ENCODE peak calls at places on chromosomes 5 and 9, in four cellular contexts. M is brain microvascular endothelial cell, G is aorta, H is Karpas-422. J is an unnamed sample.

GRCh38 chr5:15752886-15753285 is 252.9 kb downstream of the FBXL7 start:
- DNase-seq in M (peak; percentile 61), G (peak; percentile 51), H (no peak), J (no peak)

GRCh38 chr5:34740306-34740891 is 84.3 kb downstream of the RAI14 start:
- DNase-seq in M (no peak), G (peak; percentile 58), H (no peak), J (no peak)

GRCh38 chr9:136840877-136841645 is 1.2 kb upstream of the AJM1 start:
- DNase-seq in M (no peak), G (no peak), H (peak; percentile 67), J (no peak)

GRCh38 chr9:74497750-74498615 is 848 bp downstream of the RORB start:
- DNase-seq in M (no peak), G (peak; percentile 49), H (no peak), J (peak; percentile 16)

GRCh38 chr9:92650296-92650695 is 19.6 kb downstream of the IPPK start:
- DNase-seq in M (no peak), G (no peak), H (no peak), J (no peak)

GRCh38 chr9:90013778-90014177 is 409.0 kb downstream of the GADD45G start:
- DNase-seq in M (no peak), G (no peak), H (no peak), J (no peak)

GRCh38 chr5:180915924-180916323 is 17.0 kb downstream of the BTNL8 start:
- DNase-seq in M (no peak), G (no peak), H (no peak), J (no peak)

GRCh38 chr9:97307091-97307490 is 368 bp upstream of the CCDC180 start:
- DNase-seq in M (peak; percentile 83), G (peak; percentile 83), H (no peak), J (peak; percentile 58)

GRCh38 chr5:172762214-172763119 is 8.5 kb downstream of the DUSP1 start:
- DNase-seq in M (no peak), G (no peak), H (no peak), J (no peak)

GRCh38 chr5:15344954-15345353 is 155.0 kb upstream of the FBXL7 start:
- DNase-seq in M (no peak), G (no peak), H (no peak), J (no peak)

GRCh38 chr5:125198270-125198974 is 452.0 kb upstream of the ZNF608 start:
- DNase-seq in M (peak; percentile 91), G (peak; percentile 68), H (no peak), J (peak; percentile 15)

GRCh38 chr5:6080930-6081726 is 297.2 kb downstream of the MED10 start:
- DNase-seq in M (no peak), G (no peak), H (no peak), J (no peak)

GRCh38 chr9:86093788-86094555 is 5.4 kb downstream of the GOLM1 start:
- DNase-seq in M (peak; percentile 49), G (no peak), H (no peak), J (no peak)

GRCh38 chr5:1492757-1493156 is 31.0 kb downstream of the LPCAT1 start:
- DNase-seq in M (no peak), G (no peak), H (no peak), J (peak; percentile 63)

GRCh38 chr9:129278391-129279237 is 100.6 kb upstream of the IER5L start:
- DNase-seq in M (peak; percentile 62), G (peak; percentile 31), H (no peak), J (no peak)

GRCh38 chr9:78786794-78787193 is 489.9 kb downstream of the PSAT1 start:
- DNase-seq in M (peak; percentile 64), G (no peak), H (no peak), J (no peak)

GRCh38 chr9:87431831-87432230 is 65.8 kb upstream of the DAPK1 start:
- DNase-seq in M (no peak), G (no peak), H (no peak), J (no peak)

GRCh38 chr9:127580879-127581278 is 31.2 kb upstream of the STXBP1 start:
- DNase-seq in M (no peak), G (no peak), H (no peak), J (no peak)

GRCh38 chr5:159768243-159768642 is 148.0 kb upstream of the ADRA1B start:
- DNase-seq in M (no peak), G (no peak), H (no peak), J (no peak)

GRCh38 chr5:124236366-124237231 is 509.8 kb downstream of the ZNF608 start:
- DNase-seq in M (no peak), G (no peak), H (no peak), J (no peak)

GRCh38 chr5:1874348-1874747 is 8.4 kb downstream of the IRX4 start:
- DNase-seq in M (no peak), G (no peak), H (peak; percentile 55), J (no peak)

GRCh38 chr5:33890633-33891032 is 1.2 kb downstream of the ADAMTS12 start:
- DNase-seq in M (peak; percentile 47), G (no peak), H (no peak), J (peak; percentile 46)

GRCh38 chr5:50807661-50808060 is 141.2 kb downstream of the PARP8 start:
- DNase-seq in M (peak; percentile 22), G (no peak), H (no peak), J (no peak)

GRCh38 chr9:134475051-134475790 is 149.0 kb downstream of the RXRA start:
- DNase-seq in M (peak; percentile 64), G (peak; percentile 89), H (no peak), J (no peak)

GRCh38 chr5:94670726-94671125 is 52.3 kb downstream of the SLF1 start:
- DNase-seq in M (no peak), G (no peak), H (no peak), J (no peak)

GRCh38 chr5:67620386-67621039 is 423.9 kb upstream of the CD180 start:
- DNase-seq in M (no peak), G (no peak), H (no peak), J (no peak)

DNA sequence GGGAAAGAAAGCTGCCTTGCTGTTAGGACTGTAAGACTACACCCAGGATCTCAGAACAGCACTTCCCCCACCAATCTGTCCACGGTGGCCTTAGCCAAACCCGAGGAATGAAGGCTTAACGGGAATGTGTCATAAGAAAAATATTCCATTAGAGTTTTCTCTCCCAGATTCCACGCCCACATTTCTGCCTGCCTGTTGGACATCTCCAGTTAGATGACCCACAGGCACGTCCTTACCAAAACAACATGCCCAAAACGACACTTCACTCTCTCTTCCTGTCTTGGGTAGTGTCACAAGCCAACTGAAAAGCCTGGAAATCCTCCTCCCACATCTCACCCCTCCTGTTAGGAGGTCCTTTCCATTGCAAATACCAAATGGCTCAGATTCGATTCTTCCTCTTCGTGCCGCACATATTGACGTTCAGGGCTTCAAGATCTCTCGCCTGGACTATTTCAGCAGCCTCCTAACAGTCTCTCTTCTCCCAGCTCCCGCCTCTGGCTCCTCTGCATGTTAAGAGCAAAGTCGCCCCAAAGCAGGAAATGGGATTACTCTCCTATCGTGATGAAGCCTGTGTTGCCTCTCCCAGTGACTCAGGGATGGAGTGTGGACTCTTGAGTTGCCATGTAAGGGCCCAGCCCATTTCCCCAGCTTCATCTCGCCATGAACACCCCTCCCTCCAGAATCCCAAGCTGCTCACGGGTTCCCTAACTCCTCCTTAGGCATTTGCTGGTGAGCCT is 159.3 kb downstream of the NR3C1 start:
- DNase-seq in M (peak; percentile 97), G (peak; percentile 85), H (no peak), J (no peak)
- H3K4me3 ChIP-seq in M (peak overlapping the region; percentile 34), G (no peak overlapping the region), H (no peak overlapping the region), J (no peak overlapping the region)

GRCh38 chr5:100590867-100591266 is 55.7 kb downstream of the FAM174A start:
- DNase-seq in M (no peak), G (no peak), H (no peak), J (no peak)

GRCh38 chr5:100600289-100600994 is 65.3 kb downstream of the FAM174A start:
- DNase-seq in M (no peak), G (no peak), H (no peak), J (no peak)

GRCh38 chr5:100595152-100595811 is 60.1 kb downstream of the FAM174A start:
- DNase-seq in M (peak; percentile 97), G (peak; percentile 68), H (no peak), J (peak; percentile 3)

GRCh38 chr5:100595812-100596173 is 60.6 kb downstream of the FAM174A start:
- DNase-seq in M (no peak), G (no peak), H (no peak), J (no peak)
- H3K4me3 ChIP-seq in M (peak overlapping the region; percentile 20), G (no peak overlapping the region), H (no peak overlapping the region), J (no peak overlapping the region)

GRCh38 chr9:37910271-37910670 is 6.3 kb upstream of the SLC25A51 start:
- DNase-seq in M (no peak), G (no peak), H (no peak), J (no peak)

GRCh38 chr9:37909326-37909725 is 5.4 kb upstream of the SLC25A51 start:
- DNase-seq in M (no peak), G (no peak), H (no peak), J (no peak)

GRCh38 chr9:37908283-37908682 is 4.4 kb upstream of the SLC25A51 start:
- DNase-seq in M (no peak), G (no peak), H (no peak), J (no peak)

GRCh38 chr9:37906312-37907239 is 2.6 kb upstream of the SLC25A51 start:
- DNase-seq in M (no peak), G (no peak), H (no peak), J (no peak)

GRCh38 chr9:37908698-37909186 is 4.8 kb upstream of the SLC25A51 start:
- DNase-seq in M (peak; percentile 36), G (no peak), H (no peak), J (no peak)
- H3K4me3 ChIP-seq in M (no peak overlapping the region), G (no peak overlapping the region), H (no peak overlapping the region), J (no peak overlapping the region)

GRCh38 chr9:10272830-10273229 is 340.0 kb downstream of the PTPRD start:
- DNase-seq in M (no peak), G (no peak), H (no peak), J (no peak)

GRCh38 chr9:10265102-10265708 is 347.6 kb downstream of the PTPRD start:
- DNase-seq in M (peak; percentile 95), G (no peak), H (no peak), J (no peak)

GRCh38 chr9:10274156-10274555 is 338.6 kb downstream of the PTPRD start:
- DNase-seq in M (peak; percentile 35), G (no peak), H (no peak), J (no peak)

DNA sequence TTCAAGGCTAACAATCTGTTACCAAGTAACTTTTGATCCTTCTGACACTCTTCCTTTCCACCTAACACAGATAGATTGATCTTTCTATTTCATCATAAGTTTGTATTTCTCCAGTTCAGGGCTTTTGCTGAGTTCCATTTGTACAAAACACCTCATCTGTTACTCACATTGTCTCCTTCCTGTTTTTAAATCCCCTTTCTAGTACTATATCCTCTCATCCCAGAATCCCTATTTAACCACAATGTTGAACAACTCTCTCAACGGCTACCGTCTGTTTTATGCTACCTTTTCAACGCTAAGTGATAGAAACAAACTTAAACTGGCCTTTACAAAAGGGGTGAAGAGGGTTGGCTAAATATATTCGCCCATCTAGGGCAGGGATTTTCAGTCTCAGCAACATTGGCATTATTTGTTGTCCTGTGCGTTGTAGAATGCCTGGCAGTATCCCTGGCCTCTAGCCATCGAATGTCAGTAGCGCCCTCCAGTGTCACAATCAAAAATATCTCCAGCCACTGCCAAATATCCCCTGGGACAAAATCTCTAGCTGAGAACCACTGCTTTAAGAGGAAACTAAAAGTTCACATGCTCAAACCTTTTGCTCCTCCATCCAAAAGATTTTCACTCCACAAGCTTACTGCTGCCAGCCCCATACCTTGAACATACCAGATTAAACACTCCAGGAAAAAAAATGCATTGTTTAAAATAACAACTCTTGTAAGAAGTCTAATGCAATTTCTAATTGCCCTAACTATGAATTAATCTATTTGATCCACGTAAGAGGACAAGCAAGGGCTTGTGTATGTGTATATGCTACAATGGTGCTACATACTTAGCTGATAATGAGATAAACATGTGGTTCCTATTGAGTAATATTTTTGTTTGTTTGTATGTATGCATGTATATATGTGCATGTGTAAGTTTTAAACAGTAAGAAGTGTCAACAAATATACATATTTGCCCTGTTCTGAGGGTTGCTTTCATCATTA is 344.0 kb downstream of the PTPRD start:
- DNase-seq in M (peak; percentile 77), G (no peak), H (peak; percentile 52), J (peak; percentile 13)
- H3K4me3 ChIP-seq in M (peak overlapping the region; percentile 24), G (no peak overlapping the region), H (no peak overlapping the region), J (no peak overlapping the region)